ENCODE peak calls at places on chromosomes 12 and 14, in five cellular contexts. O is CD4-positive, CD25-positive, alpha-beta regulatory T cell; E is aorta; Y is fibroblast of lung; V is Karpas-422. I is an unnamed sample.

GRCh38 chr12:19964549-19964948 is 403.8 kb upstream of the PDE3A start:
- DNase-seq in O (no peak), E (no peak), V (no peak), Y (no peak), I (no peak)

GRCh38 chr14:101006008-101006407 is 102.5 kb upstream of the RTL1 start:
- DNase-seq in Y (no peak), O (no peak), E (peak; percentile 57), V (peak; percentile 44), I (no peak)

GRCh38 chr12:753401-754237 is 1.2 kb downstream of the WNK1 start:
- DNase-seq in O (peak; percentile 49), Y (peak; percentile 16), E (peak; percentile 87), V (peak; percentile 75), I (peak; percentile 85)

GRCh38 chr12:54736549-54736948 is 88.4 kb upstream of the DCD start:
- DNase-seq in V (no peak), O (no peak), E (no peak), Y (no peak), I (no peak)

GRCh38 chr12:109098142-109098652 is 800 bp downstream of the UNG start:
- DNase-seq in Y (peak; percentile 77), O (no peak), V (peak; percentile 71), E (peak; percentile 89), I (peak; percentile 92)

GRCh38 chr12:111455448-111456320 is 50.0 kb downstream of the SH2B3 start:
- DNase-seq in Y (peak; percentile 32), V (no peak), E (no peak), O (no peak), I (no peak)

GRCh38 chr12:104863549-104863948 is 94.5 kb downstream of the SLC41A2 start:
- DNase-seq in Y (peak; percentile 54), O (no peak), V (no peak), E (no peak), I (no peak)

GRCh38 chr14:73462078-73462715 is 3.9 kb upstream of the NUMB start:
- DNase-seq in V (no peak), Y (peak; percentile 76), O (no peak), E (no peak), I (peak; percentile 53)

GRCh38 chr14:68591786-68592185 is 201.1 kb downstream of the ZFP36L1 start:
- DNase-seq in O (no peak), Y (no peak), E (no peak), V (no peak), I (no peak)

GRCh38 chr12:129610601-129611120 is 293.2 kb downstream of the TMEM132D start:
- DNase-seq in E (no peak), O (no peak), Y (no peak), V (no peak), I (no peak)

GRCh38 chr12:23927907-23928306 is 21.6 kb downstream of the SOX5 start:
- DNase-seq in V (no peak), Y (no peak), E (no peak), O (no peak), I (no peak)

GRCh38 chr14:100779691-100780080 is 46.2 kb upstream of the MEG3 start:
- DNase-seq in E (peak; percentile 63), Y (no peak), O (no peak), V (no peak), I (no peak)

GRCh38 chr14:97757491-97757890 is 960.3 kb downstream of the VRK1 start:
- DNase-seq in O (no peak), Y (no peak), V (no peak), E (no peak), I (no peak)

GRCh38 chr12:122406701-122407154 is 15.7 kb downstream of the CLIP1 start:
- DNase-seq in Y (peak; percentile 92), V (no peak), E (no peak), O (no peak), I (no peak)

GRCh38 chr12:20058068-20058467 is 310.3 kb upstream of the PDE3A start:
- DNase-seq in E (no peak), Y (no peak), V (no peak), O (no peak), I (no peak)

GRCh38 chr14:78164226-78164853 is 5.8 kb upstream of the NRXN3 start:
- DNase-seq in Y (no peak), V (peak; percentile 87), E (no peak), O (no peak), I (no peak)

GRCh38 chr14:83870556-83870955 is 1659.4 kb upstream of the FLRT2 start:
- DNase-seq in O (no peak), V (no peak), Y (no peak), E (no peak), I (no peak)

GRCh38 chr12:109385339-109386078 is 37.8 kb downstream of the MYO1H start:
- DNase-seq in Y (peak; percentile 69), E (no peak), O (peak; percentile 21), V (peak; percentile 79), I (peak; percentile 58)

GRCh38 chr14:77212933-77213656 is 31.5 kb downstream of the TMEM63C start:
- DNase-seq in Y (no peak), V (peak; percentile 89), E (no peak), O (no peak), I (no peak)

GRCh38 chr14:89370781-89371180 is 46.3 kb downstream of the FOXN3 start:
- DNase-seq in V (no peak), Y (no peak), O (no peak), E (no peak), I (no peak)
- H3K4me1 ChIP-seq in V (peaks cover under 1% of the 10 kb centered on the region), Y (peaks cover 5% of the 10 kb centered on the region), O (peaks cover 9% of the 10 kb centered on the region), E (no peaks in the 10 kb centered on the region), I (peaks cover 14% of the 10 kb centered on the region)

GRCh38 chr12:79637093-79637492 is 53.7 kb downstream of the PAWR start:
- DNase-seq in V (no peak), E (no peak), O (no peak), Y (no peak), I (no peak)

GRCh38 chr12:79634957-79635471 is 55.8 kb downstream of the PAWR start:
- DNase-seq in O (no peak), V (no peak), E (no peak), Y (no peak), I (no peak)

GRCh38 chr12:79643821-79644220 is 46.9 kb downstream of the PAWR start:
- DNase-seq in E (no peak), O (no peak), Y (no peak), V (no peak), I (no peak)

GRCh38 chr12:79635676-79636075 is 55.1 kb downstream of the PAWR start:
- DNase-seq in O (no peak), V (no peak), E (no peak), Y (peak; percentile 26), I (no peak)

DNA sequence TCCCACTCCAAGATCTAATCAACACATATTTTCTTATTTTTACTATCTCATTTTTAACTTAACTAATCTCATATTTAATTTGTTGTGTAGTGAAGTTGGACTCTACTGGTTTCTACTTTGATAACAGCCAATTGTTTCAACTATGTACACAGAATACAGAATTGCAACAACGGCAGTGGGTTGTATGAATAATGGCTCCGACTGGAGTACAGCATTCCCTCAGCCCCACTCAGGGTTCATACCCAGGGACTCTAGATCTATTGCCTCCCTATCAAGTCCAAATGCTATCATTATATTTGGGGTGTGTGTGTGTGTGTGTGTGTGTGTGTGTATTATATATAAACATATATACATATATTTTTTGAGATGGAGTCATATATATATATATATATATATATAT is 52.3 kb downstream of the PAWR start:
- DNase-seq in Y (no peak), O (no peak), E (no peak), V (no peak), I (no peak)
- H3K4me1 ChIP-seq in Y (no peaks in the 10 kb centered on the region), O (no peaks in the 10 kb centered on the region), E (no peaks in the 10 kb centered on the region), V (peaks cover 6% of the 10 kb centered on the region), I (no peaks in the 10 kb centered on the region)

DNA sequence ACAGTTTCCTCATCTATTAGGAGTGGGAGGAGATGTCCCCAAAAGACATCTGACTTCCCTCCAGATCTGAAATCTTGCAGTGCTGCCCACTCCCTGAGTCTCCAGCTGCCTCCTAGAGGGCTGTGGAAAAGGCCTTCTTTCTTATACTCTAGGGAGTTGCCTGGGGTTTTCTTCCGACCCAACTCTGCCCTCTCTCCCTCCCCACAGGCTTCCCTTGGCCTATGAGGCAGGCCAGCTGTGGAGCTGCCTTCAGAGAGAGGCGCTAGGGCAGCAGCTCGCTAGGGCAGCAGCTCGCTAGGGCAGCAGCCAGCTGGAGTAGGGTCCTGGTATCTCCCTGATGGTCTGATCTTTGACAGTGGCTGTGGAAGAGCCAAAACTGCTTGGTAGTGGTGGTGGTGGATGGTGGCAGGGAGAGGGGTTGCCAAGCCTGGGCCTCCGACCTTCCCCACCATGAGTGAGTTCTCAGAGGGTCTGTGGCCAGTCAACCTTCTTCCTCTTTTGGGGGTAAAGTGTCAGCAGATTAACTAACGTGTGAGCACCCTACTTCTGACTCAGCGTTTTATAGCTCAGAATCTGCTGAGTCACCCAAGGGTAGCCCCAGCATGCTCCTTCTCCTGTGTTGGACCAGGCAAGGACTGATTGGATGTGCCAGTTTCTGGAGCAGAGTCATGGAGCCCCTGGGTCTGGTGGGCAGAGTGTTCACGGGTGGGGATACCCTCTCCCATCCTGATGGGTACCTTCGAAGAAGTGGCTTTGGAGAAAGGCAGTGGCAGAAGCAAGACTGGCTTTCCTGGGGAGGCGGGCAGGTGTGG is 2.3 kb downstream of the SLC48A1 start:
- DNase-seq in V (peak; percentile 86), E (no peak), Y (peak; percentile 50), O (no peak), I (no peak)
- H3K4me1 ChIP-seq in V (peaks cover 64% of the 10 kb centered on the region), E (peaks cover 5% of the 10 kb centered on the region), Y (peaks cover 13% of the 10 kb centered on the region), O (peaks cover 12% of the 10 kb centered on the region), I (peaks cover 29% of the 10 kb centered on the region)

GRCh38 chr12:56299308-56299852 is 750 bp downstream of the CS start:
- DNase-seq in O (peak; percentile 55), Y (no peak), V (peak; percentile 77), E (no peak), I (no peak)

GRCh38 chr12:56297400-56297799 is 2.7 kb downstream of the CS start:
- DNase-seq in E (no peak), Y (no peak), V (no peak), O (no peak), I (no peak)

GRCh38 chr12:56298828-56299227 is 1.3 kb downstream of the CS start:
- DNase-seq in Y (no peak), O (no peak), V (no peak), E (no peak), I (no peak)

GRCh38 chr12:56293785-56294184 is 6.3 kb downstream of the CS start:
- DNase-seq in Y (no peak), E (no peak), V (no peak), O (no peak), I (no peak)

GRCh38 chr12:56296207-56296785 is 3.8 kb downstream of the CS start:
- DNase-seq in V (no peak), Y (no peak), O (no peak), E (peak; percentile 6), I (no peak)
- H3K4me1 ChIP-seq in V (peaks cover 56% of the 10 kb centered on the region), Y (peaks cover 9% of the 10 kb centered on the region), O (peaks cover 41% of the 10 kb centered on the region), E (no peaks in the 10 kb centered on the region), I (peaks cover 12% of the 10 kb centered on the region)

GRCh38 chr12:116693259-116694227 is 44.3 kb downstream of the SPRING1 start:
- DNase-seq in Y (no peak), O (no peak), E (no peak), V (peak; percentile 68), I (no peak)
- H3K4me1 ChIP-seq in Y (no peaks in the 10 kb centered on the region), O (no peaks in the 10 kb centered on the region), E (no peaks in the 10 kb centered on the region), V (peaks cover 85% of the 10 kb centered on the region), I (peaks cover 3% of the 10 kb centered on the region)

GRCh38 chr12:48000878-48001321 is 3.4 kb downstream of the COL2A1 start:
- DNase-seq in V (no peak), E (no peak), O (no peak), Y (peak; percentile 40), I (no peak)
- H3K4me1 ChIP-seq in V (peaks cover 10% of the 10 kb centered on the region), E (no peaks in the 10 kb centered on the region), O (peaks cover 37% of the 10 kb centered on the region), Y (peaks cover 6% of the 10 kb centered on the region), I (peaks cover 1% of the 10 kb centered on the region)

I was measured in right cardiac atrium.